ENCODE peak calls at places on chromosome 22, in nine cellular contexts. One of them, this sample, is unnamed.

GRCh38 chr22:30210235-30210831 is 36.2 kb downstream of the LIF start:
- DNase-seq in fibroblast of lung: peak; percentile 47
- DNase-seq in heart right ventricle: no peak
- DNase-seq in AG10803: no peak
- DNase-seq in left ventricle myocardium inferior: no peak
- DNase-seq in NB4: peak; percentile 34
- DNase-seq in WERI-Rb-1: no peak
- DNase-seq in A549: peak; percentile 89
- DNase-seq in gastrocnemius medialis: no peak
- DNase-seq in this sample: no peak

GRCh38 chr22:26617251-26618199 is at the start of gene CRYBB1:
- DNase-seq in fibroblast of lung: peak; percentile 31
- DNase-seq in heart right ventricle: peak; percentile 26
- DNase-seq in AG10803: peak; percentile 67
- DNase-seq in left ventricle myocardium inferior: peak; percentile 41
- DNase-seq in NB4: peak; percentile 23
- DNase-seq in WERI-Rb-1: no peak
- DNase-seq in A549: no peak
- DNase-seq in gastrocnemius medialis: no peak
- DNase-seq in this sample: no peak

GRCh38 chr22:37511368-37512104 is 7.7 kb downstream of the CARD10 start:
- DNase-seq in fibroblast of lung: no peak
- DNase-seq in heart right ventricle: no peak
- DNase-seq in AG10803: no peak
- DNase-seq in left ventricle myocardium inferior: no peak
- DNase-seq in NB4: no peak
- DNase-seq in WERI-Rb-1: no peak
- DNase-seq in A549: no peak
- DNase-seq in gastrocnemius medialis: no peak
- DNase-seq in this sample: no peak

GRCh38 chr22:24950272-24950902 is 2.1 kb upstream of the KIAA1671 start:
- DNase-seq in fibroblast of lung: no peak
- DNase-seq in heart right ventricle: no peak
- DNase-seq in AG10803: peak; percentile 62
- DNase-seq in left ventricle myocardium inferior: no peak
- DNase-seq in NB4: no peak
- DNase-seq in WERI-Rb-1: peak; percentile 46
- DNase-seq in A549: peak; percentile 19
- DNase-seq in gastrocnemius medialis: no peak
- DNase-seq in this sample: peak; percentile 26

GRCh38 chr22:25892678-25893077 is 150.7 kb downstream of the MYO18B start:
- DNase-seq in fibroblast of lung: no peak
- DNase-seq in heart right ventricle: no peak
- DNase-seq in AG10803: no peak
- DNase-seq in left ventricle myocardium inferior: no peak
- DNase-seq in NB4: no peak
- DNase-seq in WERI-Rb-1: no peak
- DNase-seq in A549: no peak
- DNase-seq in gastrocnemius medialis: no peak
- DNase-seq in this sample: no peak

GRCh38 chr22:36816635-36817428 is at the start of gene PVALB:
- DNase-seq in fibroblast of lung: peak; percentile 22
- DNase-seq in heart right ventricle: peak; percentile 23
- DNase-seq in AG10803: no peak
- DNase-seq in left ventricle myocardium inferior: peak; percentile 22
- DNase-seq in NB4: no peak
- DNase-seq in WERI-Rb-1: no peak
- DNase-seq in A549: no peak
- DNase-seq in gastrocnemius medialis: no peak
- DNase-seq in this sample: peak; percentile 66

GRCh38 chr22:17891427-17892167 is 117.3 kb upstream of the BID start:
- DNase-seq in fibroblast of lung: no peak
- DNase-seq in heart right ventricle: peak; percentile 69
- DNase-seq in AG10803: no peak
- DNase-seq in left ventricle myocardium inferior: peak; percentile 71
- DNase-seq in NB4: peak; percentile 12
- DNase-seq in WERI-Rb-1: peak; percentile 61
- DNase-seq in A549: no peak
- DNase-seq in gastrocnemius medialis: peak; percentile 85
- DNase-seq in this sample: peak; percentile 49

GRCh38 chr22:19932367-19933206 is 9.0 kb upstream of the COMT start:
- DNase-seq in fibroblast of lung: no peak
- DNase-seq in heart right ventricle: no peak
- DNase-seq in AG10803: no peak
- DNase-seq in left ventricle myocardium inferior: no peak
- DNase-seq in NB4: no peak
- DNase-seq in WERI-Rb-1: no peak
- DNase-seq in A549: no peak
- DNase-seq in gastrocnemius medialis: no peak
- DNase-seq in this sample: no peak

GRCh38 chr22:17096095-17096494 is 11.3 kb downstream of the IL17RA start:
- DNase-seq in fibroblast of lung: no peak
- DNase-seq in heart right ventricle: no peak
- DNase-seq in AG10803: no peak
- DNase-seq in left ventricle myocardium inferior: no peak
- DNase-seq in NB4: no peak
- DNase-seq in WERI-Rb-1: no peak
- DNase-seq in A549: no peak
- DNase-seq in gastrocnemius medialis: no peak
- DNase-seq in this sample: no peak

GRCh38 chr22:35910013-35910860 is 118.4 kb downstream of the RBFOX2 start:
- DNase-seq in fibroblast of lung: peak; percentile 45
- DNase-seq in heart right ventricle: no peak
- DNase-seq in AG10803: peak; percentile 35
- DNase-seq in left ventricle myocardium inferior: no peak
- DNase-seq in NB4: no peak
- DNase-seq in WERI-Rb-1: no peak
- DNase-seq in A549: no peak
- DNase-seq in gastrocnemius medialis: no peak
- DNase-seq in this sample: no peak

GRCh38 chr22:27149886-27150529 is 492.6 kb downstream of the MIAT start:
- DNase-seq in fibroblast of lung: no peak
- DNase-seq in heart right ventricle: no peak
- DNase-seq in AG10803: peak; percentile 74
- DNase-seq in left ventricle myocardium inferior: no peak
- DNase-seq in NB4: no peak
- DNase-seq in WERI-Rb-1: no peak
- DNase-seq in A549: no peak
- DNase-seq in gastrocnemius medialis: no peak
- DNase-seq in this sample: no peak

GRCh38 chr22:25853078-25853477 is 111.1 kb downstream of the MYO18B start:
- DNase-seq in fibroblast of lung: no peak
- DNase-seq in heart right ventricle: no peak
- DNase-seq in AG10803: peak; percentile 6
- DNase-seq in left ventricle myocardium inferior: no peak
- DNase-seq in NB4: peak; percentile 14
- DNase-seq in WERI-Rb-1: no peak
- DNase-seq in A549: no peak
- DNase-seq in gastrocnemius medialis: no peak
- DNase-seq in this sample: no peak

GRCh38 chr22:20464096-20464614 is 26.5 kb upstream of the SCARF2 start:
- DNase-seq in fibroblast of lung: no peak
- DNase-seq in heart right ventricle: no peak
- DNase-seq in AG10803: no peak
- DNase-seq in left ventricle myocardium inferior: no peak
- DNase-seq in NB4: no peak
- DNase-seq in WERI-Rb-1: no peak
- DNase-seq in A549: no peak
- DNase-seq in gastrocnemius medialis: no peak
- DNase-seq in this sample: no peak

GRCh38 chr22:30397656-30398635 is 1.1 kb downstream of the SEC14L2 start:
- DNase-seq in fibroblast of lung: no peak
- DNase-seq in heart right ventricle: no peak
- DNase-seq in AG10803: no peak
- DNase-seq in left ventricle myocardium inferior: no peak
- DNase-seq in NB4: no peak
- DNase-seq in WERI-Rb-1: no peak
- DNase-seq in A549: no peak
- DNase-seq in gastrocnemius medialis: no peak
- DNase-seq in this sample: no peak

GRCh38 chr22:22787805-22788459 is 99.7 kb upstream of the IGLL5 start:
- DNase-seq in fibroblast of lung: peak; percentile 49
- DNase-seq in heart right ventricle: peak; percentile 48
- DNase-seq in AG10803: peak; percentile 30
- DNase-seq in left ventricle myocardium inferior: peak; percentile 35
- DNase-seq in NB4: peak; percentile 69
- DNase-seq in WERI-Rb-1: peak; percentile 77
- DNase-seq in A549: peak; percentile 52
- DNase-seq in gastrocnemius medialis: no peak
- DNase-seq in this sample: peak; percentile 76

GRCh38 chr22:47388778-47389177 is 626.3 kb downstream of the TBC1D22A start:
- DNase-seq in fibroblast of lung: no peak
- DNase-seq in heart right ventricle: no peak
- DNase-seq in AG10803: no peak
- DNase-seq in left ventricle myocardium inferior: no peak
- DNase-seq in NB4: no peak
- DNase-seq in WERI-Rb-1: no peak
- DNase-seq in A549: no peak
- DNase-seq in gastrocnemius medialis: no peak
- DNase-seq in this sample: no peak

GRCh38 chr22:39236321-39237275 is 8.2 kb downstream of the PDGFB start:
- DNase-seq in fibroblast of lung: no peak
- DNase-seq in heart right ventricle: peak; percentile 69
- DNase-seq in AG10803: no peak
- DNase-seq in left ventricle myocardium inferior: peak; percentile 69
- DNase-seq in NB4: peak; percentile 95
- DNase-seq in WERI-Rb-1: no peak
- DNase-seq in A549: no peak
- DNase-seq in gastrocnemius medialis: peak; percentile 95
- DNase-seq in this sample: no peak

GRCh38 chr22:50267591-50268390 is 2.4 kb downstream of the MAPK11 start:
- DNase-seq in fibroblast of lung: peak; percentile 41
- DNase-seq in heart right ventricle: peak; percentile 77
- DNase-seq in AG10803: peak; percentile 47
- DNase-seq in left ventricle myocardium inferior: peak; percentile 64
- DNase-seq in NB4: no peak
- DNase-seq in WERI-Rb-1: no peak
- DNase-seq in A549: peak; percentile 60
- DNase-seq in gastrocnemius medialis: peak; percentile 88
- DNase-seq in this sample: no peak
- TF ChIP-seq CTCF in fibroblast of lung: peak; percentile 27
- TF ChIP-seq CTCF in heart right ventricle: peak; percentile 31
- TF ChIP-seq CTCF in AG10803: peak; percentile 14
- TF ChIP-seq CTCF in left ventricle myocardium inferior: peak; percentile 35
- TF ChIP-seq CTCF in NB4: no peak
- TF ChIP-seq CTCF in WERI-Rb-1: no peak
- TF ChIP-seq CTCF in A549: no peak
- TF ChIP-seq CTCF in gastrocnemius medialis: peak; percentile 58
- TF ChIP-seq CTCF in this sample: no peak

GRCh38 chr22:42452456-42452855 is 20.3 kb upstream of the NFAM1 start:
- DNase-seq in fibroblast of lung: no peak
- DNase-seq in heart right ventricle: no peak
- DNase-seq in AG10803: no peak
- DNase-seq in left ventricle myocardium inferior: no peak
- DNase-seq in NB4: no peak
- DNase-seq in WERI-Rb-1: no peak
- DNase-seq in A549: no peak
- DNase-seq in gastrocnemius medialis: no peak
- DNase-seq in this sample: no peak

GRCh38 chr22:42450862-42451261 is 18.7 kb upstream of the NFAM1 start:
- DNase-seq in fibroblast of lung: no peak
- DNase-seq in heart right ventricle: no peak
- DNase-seq in AG10803: no peak
- DNase-seq in left ventricle myocardium inferior: no peak
- DNase-seq in NB4: no peak
- DNase-seq in WERI-Rb-1: no peak
- DNase-seq in A549: no peak
- DNase-seq in gastrocnemius medialis: no peak
- DNase-seq in this sample: no peak

GRCh38 chr22:42451499-42452145 is 19.4 kb upstream of the NFAM1 start:
- DNase-seq in fibroblast of lung: no peak
- DNase-seq in heart right ventricle: no peak
- DNase-seq in AG10803: no peak
- DNase-seq in left ventricle myocardium inferior: no peak
- DNase-seq in NB4: no peak
- DNase-seq in WERI-Rb-1: no peak
- DNase-seq in A549: no peak
- DNase-seq in gastrocnemius medialis: no peak
- DNase-seq in this sample: no peak

DNA sequence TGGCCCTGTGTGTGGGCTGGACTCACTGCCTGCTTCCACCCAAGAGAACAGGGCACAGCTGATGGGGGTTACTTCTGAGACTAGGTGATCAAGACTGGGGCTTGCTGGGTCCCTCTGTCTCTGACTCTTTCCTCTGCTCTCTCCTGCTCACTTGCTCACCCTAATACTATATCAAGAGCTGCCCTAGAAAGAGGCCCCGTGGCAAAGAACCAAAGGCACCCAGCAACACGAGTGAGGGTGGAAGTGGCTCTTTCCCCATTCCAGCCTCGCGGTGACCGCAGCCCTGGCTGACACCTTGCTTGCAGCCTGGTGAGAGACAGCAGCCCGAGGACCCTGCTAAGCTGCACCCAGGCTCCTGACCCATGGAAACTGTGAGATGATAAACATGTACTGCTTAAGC is 20.7 kb upstream of the NFAM1 start:
- DNase-seq in fibroblast of lung: no peak
- DNase-seq in heart right ventricle: no peak
- DNase-seq in AG10803: no peak
- DNase-seq in left ventricle myocardium inferior: no peak
- DNase-seq in NB4: no peak
- DNase-seq in WERI-Rb-1: no peak
- DNase-seq in A549: no peak
- DNase-seq in gastrocnemius medialis: no peak
- DNase-seq in this sample: no peak
- TF ChIP-seq CTCF in fibroblast of lung: no peak
- TF ChIP-seq CTCF in heart right ventricle: no peak
- TF ChIP-seq CTCF in AG10803: no peak
- TF ChIP-seq CTCF in left ventricle myocardium inferior: no peak
- TF ChIP-seq CTCF in NB4: no peak
- TF ChIP-seq CTCF in WERI-Rb-1: no peak
- TF ChIP-seq CTCF in A549: no peak
- TF ChIP-seq CTCF in gastrocnemius medialis: no peak
- TF ChIP-seq CTCF in this sample: no peak

DNA sequence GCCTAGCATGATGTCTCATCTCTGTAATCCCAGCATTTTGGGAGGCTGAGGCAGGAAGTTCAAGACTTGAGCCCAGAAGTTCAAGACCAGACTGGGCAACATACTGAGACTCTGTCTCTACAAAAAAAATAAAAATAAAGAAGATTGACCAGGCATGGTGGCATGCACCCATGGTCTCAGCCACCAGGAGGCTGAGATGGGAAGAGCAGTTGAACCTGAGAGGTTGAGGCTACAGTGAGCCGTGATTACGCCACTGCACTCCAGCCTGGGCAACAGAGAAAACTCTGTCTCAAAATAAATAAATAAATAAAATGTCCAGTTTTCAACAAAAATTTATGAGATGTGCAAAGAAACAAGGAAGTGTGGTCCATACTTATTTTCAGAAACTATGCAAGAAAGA is 28.3 kb downstream of the EFCAB6 start:
- DNase-seq in fibroblast of lung: no peak
- DNase-seq in heart right ventricle: no peak
- DNase-seq in AG10803: no peak
- DNase-seq in left ventricle myocardium inferior: no peak
- DNase-seq in NB4: no peak
- DNase-seq in WERI-Rb-1: no peak
- DNase-seq in A549: peak; percentile 5
- DNase-seq in gastrocnemius medialis: no peak
- DNase-seq in this sample: no peak
- TF ChIP-seq CTCF in fibroblast of lung: peak; percentile 20
- TF ChIP-seq CTCF in heart right ventricle: no peak
- TF ChIP-seq CTCF in AG10803: peak; percentile 23
- TF ChIP-seq CTCF in left ventricle myocardium inferior: no peak
- TF ChIP-seq CTCF in NB4: no peak
- TF ChIP-seq CTCF in WERI-Rb-1: peak; percentile 24
- TF ChIP-seq CTCF in A549: no peak
- TF ChIP-seq CTCF in gastrocnemius medialis: no peak
- TF ChIP-seq CTCF in this sample: no peak

GRCh38 chr22:49052560-49052959 is 775.1 kb downstream of the BRD1 start:
- DNase-seq in fibroblast of lung: no peak
- DNase-seq in heart right ventricle: no peak
- DNase-seq in AG10803: no peak
- DNase-seq in left ventricle myocardium inferior: no peak
- DNase-seq in NB4: no peak
- DNase-seq in WERI-Rb-1: no peak
- DNase-seq in A549: no peak
- DNase-seq in gastrocnemius medialis: no peak
- DNase-seq in this sample: no peak
- TF ChIP-seq CTCF in fibroblast of lung: no peak
- TF ChIP-seq CTCF in heart right ventricle: no peak
- TF ChIP-seq CTCF in AG10803: no peak
- TF ChIP-seq CTCF in left ventricle myocardium inferior: no peak
- TF ChIP-seq CTCF in NB4: no peak
- TF ChIP-seq CTCF in WERI-Rb-1: no peak
- TF ChIP-seq CTCF in A549: no peak
- TF ChIP-seq CTCF in gastrocnemius medialis: no peak
- TF ChIP-seq CTCF in this sample: no peak

This sample was measured in nephron progenitor cell.